ENCODE peak calls at places on chromosome 14, in nine cellular contexts. E is T-cell, T is NCI-H774, L is HS-27A, Q is WTC11, P is left ventricle myocardium superior, M is IMR-90, C is AG20443, J is amniotic stem cell. U is an unnamed sample.

GRCh38 chr14:96752594-96752993 is 44.6 kb upstream of the VRK1 start:
- DNase-seq in L (no peak), T (no peak), P (no peak), E (no peak), Q (no peak), J (no peak), C (no peak), M (peak), U (no peak)

GRCh38 chr14:65208548-65208947 is 106.2 kb upstream of the MAX start:
- DNase-seq in C (no peak), Q (no peak), P (no peak), L (no peak), M (no peak), T (no peak), E (no peak), J (no peak), U (no peak)

GRCh38 chr14:84891414-84891813 is 638.5 kb upstream of the FLRT2 start:
- DNase-seq in M (no peak), Q (no peak), J (no peak), L (no peak), C (no peak), P (no peak), T (no peak), E (no peak), U (no peak)

GRCh38 chr14:104392001-104392395 is 187.6 kb upstream of the C14orf180 start:
- DNase-seq in C (no peak), M (no peak), L (no peak), J (no peak), T (no peak), P (no peak), Q (no peak), E (no peak), U (no peak)

GRCh38 chr14:33589334-33589733 is 361.5 kb downstream of the EGLN3 start:
- DNase-seq in J (no peak), E (no peak), T (no peak), M (peak), Q (no peak), C (peak), L (no peak), P (no peak), U (peak)

GRCh38 chr14:106845286-106846087 is 1319.1 kb downstream of the TMEM121 start:
- DNase-seq in Q (no peak), P (peak), L (no peak), E (peak), C (no peak), M (no peak), J (no peak), T (peak), U (no peak)

GRCh38 chr14:71553779-71554178 is 378.4 kb upstream of the RGS6 start:
- DNase-seq in P (no peak), M (no peak), T (no peak), Q (no peak), C (no peak), L (no peak), J (no peak), E (no peak), U (no peak)

GRCh38 chr14:95218006-95218405 is 60.7 kb upstream of the DICER1 start:
- DNase-seq in E (no peak), T (no peak), L (no peak), P (no peak), J (no peak), C (no peak), M (no peak), Q (no peak), U (no peak)

GRCh38 chr14:105053996-105054395 is 11.2 kb downstream of the GPR132 start:
- DNase-seq in Q (no peak), P (peak), L (no peak), J (no peak), C (no peak), M (no peak), T (no peak), E (no peak), U (no peak)

GRCh38 chr14:90397401-90398314 is 829 bp downstream of the CALM1 start:
- DNase-seq in J (no peak), T (peak), M (peak), L (no peak), E (peak), C (peak), P (peak), Q (peak), U (no peak)

GRCh38 chr14:69673099-69673498 is 61.7 kb downstream of the SUSD6 start:
- DNase-seq in P (no peak), E (no peak), C (no peak), L (no peak), M (no peak), Q (no peak), T (no peak), J (no peak), U (no peak)

GRCh38 chr14:21868442-21869046 is 194.9 kb upstream of the OR4E1 start:
- DNase-seq in T (no peak), J (no peak), C (peak), M (peak), L (no peak), E (peak), P (no peak), Q (peak), U (no peak)

GRCh38 chr14:40413146-40413545 is 980.9 kb upstream of the FBXO33 start:
- DNase-seq in T (no peak), Q (no peak), M (no peak), L (no peak), E (no peak), J (no peak), C (no peak), P (no peak), U (no peak)

GRCh38 chr14:49923881-49924280 is 31.0 kb downstream of the ARF6 start:
- DNase-seq in T (no peak), E (no peak), L (no peak), C (no peak), J (no peak), Q (no peak), P (no peak), M (no peak), U (no peak)

GRCh38 chr14:61430066-61430757 is 108.8 kb downstream of the PRKCH start:
- DNase-seq in C (no peak), J (no peak), M (no peak), T (no peak), L (no peak), Q (no peak), P (no peak), E (no peak), U (no peak)

U was measured in AG04449.